ENCODE peak calls at places on chromosomes 12 and 14, in six cellular contexts. Q, R, O, S, E and V are unnamed samples.

GRCh38 chr14:88868558-88869159 is 44.2 kb downstream of the TTC8 start:
- DNase-seq in Q (no peak), R (no peak), O (no peak), S (peak), E (no peak), V (peak)

GRCh38 chr14:70808402-70809237 is 693 bp downstream of the MAP3K9 start:
- DNase-seq in Q (peak), R (no peak), O (peak), S (peak), E (peak), V (no peak)

GRCh38 chr14:20143911-20144310 is 5.3 kb downstream of the OR4N5 start:
- DNase-seq in Q (no peak), R (no peak), O (no peak), S (peak), E (no peak), V (no peak)

GRCh38 chr12:22409071-22409951 is 74.8 kb upstream of the ST8SIA1 start:
- DNase-seq in Q (peak), R (no peak), O (no peak), S (no peak), E (no peak), V (peak)

GRCh38 chr12:15208140-15208539 is 13.1 kb downstream of the RERG start:
- DNase-seq in Q (no peak), R (no peak), O (no peak), S (peak), E (no peak), V (peak)

GRCh38 chr14:21097616-21098133 is 780 bp downstream of the ZNF219 start:
- DNase-seq in Q (no peak), R (no peak), O (no peak), S (no peak), E (no peak), V (no peak)

GRCh38 chr14:24473211-24473610 is 30.6 kb upstream of the SDR39U1 start:
- DNase-seq in Q (no peak), R (no peak), O (no peak), S (no peak), E (no peak), V (no peak)

GRCh38 chr14:32826404-32827082 is 112.1 kb upstream of the NPAS3 start:
- DNase-seq in Q (no peak), R (peak), O (no peak), S (no peak), E (no peak), V (peak)

GRCh38 chr14:60963761-60964160 is 17.1 kb downstream of the TRMT5 start:
- DNase-seq in Q (no peak), R (no peak), O (no peak), S (no peak), E (no peak), V (no peak)

GRCh38 chr14:81435578-81436295 is 35.6 kb upstream of the STON2 start:
- DNase-seq in Q (peak), R (peak), O (peak), S (peak), E (peak), V (peak)

GRCh38 chr12:52147367-52147972 is 44.3 kb downstream of the KRT80 start:
- DNase-seq in Q (no peak), R (peak), O (peak), S (peak), E (peak), V (peak)

GRCh38 chr12:38350342-38351181 is 34.0 kb downstream of the ALG10B start:
- DNase-seq in Q (no peak), R (no peak), O (no peak), S (no peak), E (no peak), V (no peak)

GRCh38 chr12:53358836-53359419 is 21.0 kb upstream of the SP1 start:
- DNase-seq in Q (no peak), R (no peak), O (no peak), S (no peak), E (no peak), V (no peak)

GRCh38 chr12:59874781-59875180 is 279.0 kb downstream of the SLC16A7 start:
- DNase-seq in Q (no peak), R (peak), O (no peak), S (no peak), E (no peak), V (no peak)

GRCh38 chr12:3117628-3118027 is 40.4 kb downstream of the TSPAN9 start:
- DNase-seq in Q (no peak), R (peak), O (no peak), S (no peak), E (no peak), V (peak)

GRCh38 chr14:92753250-92753649 is 4.8 kb upstream of the LGMN start:
- DNase-seq in Q (no peak), R (no peak), O (no peak), S (no peak), E (no peak), V (no peak)

GRCh38 chr12:124364543-124364942 is 69.7 kb downstream of the RFLNA start:
- DNase-seq in Q (no peak), R (no peak), O (no peak), S (no peak), E (no peak), V (no peak)

GRCh38 chr14:57189070-57189469 is 79.6 kb downstream of the EXOC5 start:
- DNase-seq in Q (no peak), R (peak), O (no peak), S (peak), E (no peak), V (peak)

GRCh38 chr12:105983622-105984325 is 155.0 kb downstream of the NUAK1 start:
- DNase-seq in Q (no peak), R (peak), O (no peak), S (no peak), E (no peak), V (peak)

GRCh38 chr12:108914031-108914630 is 34.2 kb downstream of the DAO start:
- DNase-seq in Q (no peak), R (peak), O (no peak), S (no peak), E (no peak), V (peak)

GRCh38 chr12:124194521-124195225 is 100.2 kb upstream of the RFLNA start:
- DNase-seq in Q (no peak), R (no peak), O (no peak), S (no peak), E (no peak), V (no peak)

GRCh38 chr12:67239061-67239460 is 30.1 kb upstream of the CAND1 start:
- DNase-seq in Q (no peak), R (no peak), O (no peak), S (peak), E (no peak), V (peak)

GRCh38 chr12:118714051-118714460 is 267.3 kb upstream of the SRRM4 start:
- DNase-seq in Q (no peak), R (no peak), O (peak), S (peak), E (no peak), V (no peak)

GRCh38 chr12:103855036-103855712 is 14.1 kb upstream of the NT5DC3 start:
- DNase-seq in Q (no peak), R (peak), O (no peak), S (no peak), E (no peak), V (peak)

GRCh38 chr14:24279301-24280186 is 8.1 kb upstream of the RABGGTA start:
- DNase-seq in Q (peak), R (no peak), O (no peak), S (peak), E (no peak), V (peak)

GRCh38 chr12:111121840-111122239 is 201.5 kb upstream of the MYL2 start:
- DNase-seq in Q (no peak), R (no peak), O (no peak), S (no peak), E (no peak), V (no peak)

GRCh38 chr14:74882103-74882920 is 596 bp downstream of the DLST start:
- DNase-seq in Q (peak), R (peak), O (peak), S (peak), E (peak), V (peak)

GRCh38 chr12:111066744-111067437 is 146.5 kb upstream of the MYL2 start:
- DNase-seq in Q (no peak), R (no peak), O (no peak), S (peak), E (peak), V (peak)

GRCh38 chr12:52394836-52395405 is 9.5 kb upstream of the KRT84 start:
- DNase-seq in Q (no peak), R (no peak), O (no peak), S (no peak), E (peak), V (no peak)

GRCh38 chr14:23708343-23708742 is 72.2 kb downstream of the DHRS2 start:
- DNase-seq in Q (no peak), R (no peak), O (no peak), S (no peak), E (no peak), V (no peak)

GRCh38 chr14:40365305-40365704 is 933.1 kb upstream of the FBXO33 start:
- DNase-seq in Q (no peak), R (no peak), O (no peak), S (no peak), E (no peak), V (no peak)

GRCh38 chr14:93009471-93010117 is 86.6 kb downstream of the CHGA start:
- DNase-seq in Q (no peak), R (peak), O (peak), S (no peak), E (no peak), V (no peak)

GRCh38 chr12:119728437-119728730 is 60.5 kb downstream of the PRKAB1 start:
- DNase-seq in Q (no peak), R (no peak), O (no peak), S (no peak), E (no peak), V (no peak)

GRCh38 chr12:2013111-2013510 is 8.9 kb upstream of the DCP1B start:
- DNase-seq in Q (no peak), R (no peak), O (no peak), S (no peak), E (no peak), V (no peak)

GRCh38 chr12:2009623-2010022 is 5.4 kb upstream of the DCP1B start:
- DNase-seq in Q (no peak), R (no peak), O (no peak), S (no peak), E (no peak), V (no peak)

GRCh38 chr12:2011641-2012607 is 7.7 kb upstream of the DCP1B start:
- DNase-seq in Q (no peak), R (peak), O (no peak), S (no peak), E (no peak), V (no peak)

GRCh38 chr12:2016862-2017723 is 12.8 kb upstream of the DCP1B start:
- DNase-seq in Q (no peak), R (peak), O (no peak), S (no peak), E (no peak), V (no peak)

GRCh38 chr12:2013527-2014223 is 9.4 kb upstream of the DCP1B start:
- DNase-seq in Q (no peak), R (peak), O (no peak), S (no peak), E (no peak), V (peak)
- TF ChIP-seq CTCF in Q (no peak), R (peak), O (no peak), S (no peak), E (peak), V (no peak)

DNA sequence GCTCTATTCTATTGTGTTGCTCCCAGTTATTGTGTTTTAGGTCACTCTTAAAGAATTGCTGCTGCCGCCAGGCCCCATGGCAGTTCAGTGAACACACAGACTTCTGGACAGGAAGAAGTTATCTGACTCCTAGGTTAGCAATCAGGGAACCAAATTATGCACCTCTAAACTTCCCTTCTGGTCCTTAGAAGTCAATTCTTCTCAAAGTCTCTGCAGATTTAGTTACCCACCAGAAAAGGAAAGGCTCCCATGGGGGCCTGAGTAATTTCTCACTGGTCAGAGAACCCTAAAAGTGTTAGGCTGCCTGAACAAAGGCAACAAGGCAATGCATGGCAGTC is 10.0 kb downstream of the EMP1 start:
- DNase-seq in Q (no peak), R (no peak), O (no peak), S (no peak), E (no peak), V (no peak)
- H3K4me3 ChIP-seq in Q (no peak), R (no peak), O (no peak), S (no peak), E (no peak), V (no peak)

GRCh38 chr12:47707905-47708543 is 2.2 kb upstream of the RPAP3 start:
- DNase-seq in Q (no peak), R (no peak), O (no peak), S (no peak), E (no peak), V (no peak)

GRCh38 chr12:47704719-47705118 is 1.1 kb downstream of the RPAP3 start:
- DNase-seq in Q (no peak), R (no peak), O (no peak), S (no peak), E (no peak), V (no peak)

GRCh38 chr12:47705239-47705570 is 625 bp downstream of the RPAP3 start:
- DNase-seq in Q (no peak), R (no peak), O (no peak), S (no peak), E (no peak), V (peak)

GRCh38 chr12:47707355-47707754 is 1.5 kb upstream of the RPAP3 start:
- DNase-seq in Q (no peak), R (no peak), O (no peak), S (no peak), E (no peak), V (no peak)

GRCh38 chr12:47705571-47706425 is at the start of gene RPAP3:
- DNase-seq in Q (peak), R (peak), O (peak), S (peak), E (peak), V (peak)
- TF ChIP-seq CTCF in Q (peak), R (peak), O (no peak), S (peak), E (peak), V (peak)

GRCh38 chr12:20372326-20373097 is 4.2 kb downstream of the PDE3A start:
- DNase-seq in Q (no peak), R (no peak), O (no peak), S (no peak), E (no peak), V (no peak)
- H3K4me3 ChIP-seq in Q (no peak), R (no peak), O (no peak), S (peak), E (peak), V (peak)

GRCh38 chr12:83462419-83462818 is 775.7 kb downstream of the TMTC2 start:
- DNase-seq in Q (no peak), R (no peak), O (no peak), S (no peak), E (no peak), V (no peak)
- TF ChIP-seq CTCF in Q (no peak), R (no peak), O (no peak), S (no peak), E (no peak), V (no peak)

GRCh38 chr14:53355581-53356112 is 202.5 kb upstream of the DDHD1 start:
- DNase-seq in Q (no peak), R (peak), O (no peak), S (peak), E (no peak), V (peak)
- H3K4me3 ChIP-seq in Q (no peak), R (no peak), O (no peak), S (no peak), E (no peak), V (no peak)

DNA sequence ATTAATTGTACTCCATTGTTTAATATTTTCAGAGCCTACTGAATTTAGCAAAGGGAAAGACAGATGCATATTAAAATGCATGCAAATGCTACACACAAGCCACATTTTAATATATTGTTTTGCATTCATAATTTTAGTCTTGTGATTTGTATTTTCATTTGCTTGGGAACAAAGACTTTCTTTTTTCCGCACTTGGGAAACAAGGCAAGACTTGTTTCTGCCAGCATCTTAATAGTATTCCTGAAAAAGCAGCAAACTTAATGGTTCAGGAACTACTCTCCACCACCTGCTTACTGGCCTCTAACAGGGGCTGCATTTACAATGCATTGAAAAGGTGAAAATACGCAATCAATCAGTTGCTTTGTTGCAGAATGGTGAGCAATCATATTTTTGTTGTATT is 144.0 kb upstream of the BTG1 start:
- DNase-seq in Q (no peak), R (no peak), O (no peak), S (no peak), E (no peak), V (no peak)
- TF ChIP-seq CTCF in Q (no peak), R (no peak), O (no peak), S (no peak), E (no peak), V (no peak)

GRCh38 chr14:102761206-102761605 is 16.0 kb upstream of the TRAF3 start:
- DNase-seq in Q (no peak), R (no peak), O (no peak), S (no peak), E (no peak), V (no peak)
- H3K4me3 ChIP-seq in Q (no peak), R (no peak), O (no peak), S (no peak), E (no peak), V (no peak)